ENCODE peak calls at places on chromosomes 5 and 9, in seven cellular contexts. G, O, A, L, K, N and U are unnamed samples.

GRCh38 chr9:112043423-112043822 is 131.7 kb downstream of the SUSD1 start:
- DNase-seq in G (no peak), O (no peak), A (no peak), L (no peak), K (no peak), N (no peak), U (no peak)

GRCh38 chr9:32728181-32728580 is 55.2 kb upstream of the TMEM215 start:
- DNase-seq in G (no peak), O (no peak), A (no peak), L (no peak), K (no peak), N (no peak), U (no peak)

GRCh38 chr9:136849038-136849959 is at the start of gene PHPT1:
- DNase-seq in G (peak; percentile 98), O (peak; percentile 99), A (peak; percentile 98), L (peak; percentile 100), K (peak; percentile 99), N (peak; percentile 99), U (peak; percentile 96)

GRCh38 chr5:56212127-56212879 is 20.8 kb downstream of the ANKRD55 start:
- DNase-seq in G (no peak), O (no peak), A (no peak), L (no peak), K (no peak), N (no peak), U (no peak)

GRCh38 chr9:121156263-121156731 is 45.4 kb downstream of the RAB14 start:
- DNase-seq in G (peak; percentile 97), O (no peak), A (no peak), L (peak; percentile 78), K (no peak), N (no peak), U (peak; percentile 49)

GRCh38 chr9:89891221-89892052 is 286.6 kb downstream of the GADD45G start:
- DNase-seq in G (no peak), O (peak; percentile 89), A (no peak), L (no peak), K (peak; percentile 59), N (peak; percentile 61), U (no peak)

GRCh38 chr9:121280715-121281613 is 13.0 kb downstream of the GSN start:
- DNase-seq in G (no peak), O (no peak), A (no peak), L (no peak), K (no peak), N (no peak), U (no peak)

GRCh38 chr9:32723801-32724200 is 59.5 kb upstream of the TMEM215 start:
- DNase-seq in G (no peak), O (no peak), A (no peak), L (no peak), K (no peak), N (no peak), U (no peak)

GRCh38 chr5:139392678-139393496 is 2.0 kb downstream of the PROB1 start:
- DNase-seq in G (no peak), O (peak; percentile 88), A (peak; percentile 82), L (no peak), K (peak; percentile 97), N (peak; percentile 58), U (no peak)

GRCh38 chr5:141742144-141742543 is 60.1 kb upstream of the ARAP3 start:
- DNase-seq in G (no peak), O (no peak), A (no peak), L (no peak), K (no peak), N (no peak), U (no peak)

GRCh38 chr9:110710420-110710819 is 41.8 kb downstream of the MUSK start:
- DNase-seq in G (no peak), O (no peak), A (no peak), L (no peak), K (no peak), N (no peak), U (no peak)

GRCh38 chr5:75663621-75664285 is 52.5 kb downstream of the ANKDD1B start:
- DNase-seq in G (no peak), O (no peak), A (no peak), L (no peak), K (no peak), N (no peak), U (no peak)

GRCh38 chr9:124040935-124041816 is 29.6 kb downstream of the LHX2 start:
- DNase-seq in G (no peak), O (peak; percentile 64), A (peak; percentile 45), L (peak; percentile 31), K (peak; percentile 88), N (peak; percentile 62), U (no peak)

GRCh38 chr5:105954341-105954740 is 1716.4 kb downstream of the EFNA5 start:
- DNase-seq in G (no peak), O (no peak), A (no peak), L (peak; percentile 9), K (no peak), N (no peak), U (no peak)

GRCh38 chr5:138352722-138353549 is 451 bp downstream of the KDM3B start:
- DNase-seq in G (peak; percentile 61), O (peak; percentile 74), A (peak; percentile 77), L (peak; percentile 52), K (peak; percentile 94), N (peak; percentile 62), U (no peak)

GRCh38 chr5:155839251-155840037 is 487.5 kb upstream of the SGCD start:
- DNase-seq in G (no peak), O (no peak), A (no peak), L (no peak), K (no peak), N (no peak), U (no peak)

GRCh38 chr5:67416986-67417385 is 220.4 kb upstream of the CD180 start:
- DNase-seq in G (no peak), O (no peak), A (no peak), L (no peak), K (no peak), N (no peak), U (no peak)

GRCh38 chr5:138752951-138753793 is at the start of gene CTNNA1:
- DNase-seq in G (peak; percentile 83), O (peak; percentile 81), A (peak; percentile 87), L (peak; percentile 74), K (peak; percentile 93), N (peak; percentile 85), U (no peak)

GRCh38 chr5:9545301-9545958 is 445 bp downstream of the SEMA5A start:
- DNase-seq in G (peak; percentile 20), O (peak; percentile 56), A (peak; percentile 49), L (no peak), K (peak; percentile 74), N (no peak), U (no peak)

GRCh38 chr5:9545959-9546851 is at the start of gene SEMA5A:
- DNase-seq in G (peak; percentile 74), O (peak; percentile 70), A (peak; percentile 91), L (peak; percentile 68), K (peak; percentile 79), N (peak; percentile 78), U (no peak)

GRCh38 chr5:9544502-9545300 is 1.2 kb downstream of the SEMA5A start:
- DNase-seq in G (peak; percentile 85), O (peak; percentile 91), A (peak; percentile 92), L (peak; percentile 85), K (peak; percentile 86), N (peak; percentile 85), U (peak; percentile 35)

GRCh38 chr5:9543266-9543925 is 2.5 kb downstream of the SEMA5A start:
- DNase-seq in G (no peak), O (no peak), A (no peak), L (peak; percentile 35), K (no peak), N (no peak), U (no peak)

GRCh38 chr5:9544056-9544455 is 1.8 kb downstream of the SEMA5A start:
- DNase-seq in G (no peak), O (no peak), A (no peak), L (no peak), K (no peak), N (no peak), U (no peak)
- H3K4me3 ChIP-seq in G (peak overlapping the region; percentile 55), O (no peak overlapping the region), A (peak overlapping the region; percentile 60), L (peak overlapping the region; percentile 57), K (peak overlapping the region; percentile 53), N (peak overlapping the region; percentile 86), U (peak overlapping the region; percentile 22)

GRCh38 chr9:21078702-21079101 is 960 bp upstream of the IFNB1 start:
- DNase-seq in G (no peak), O (no peak), A (no peak), L (peak; percentile 8), K (no peak), N (no peak), U (no peak)
- TF ChIP-seq CTCF in G (no peak), O (no peak), A (no peak), L (no peak), K (no peak), N (no peak), U (peak; percentile 10)

DNA sequence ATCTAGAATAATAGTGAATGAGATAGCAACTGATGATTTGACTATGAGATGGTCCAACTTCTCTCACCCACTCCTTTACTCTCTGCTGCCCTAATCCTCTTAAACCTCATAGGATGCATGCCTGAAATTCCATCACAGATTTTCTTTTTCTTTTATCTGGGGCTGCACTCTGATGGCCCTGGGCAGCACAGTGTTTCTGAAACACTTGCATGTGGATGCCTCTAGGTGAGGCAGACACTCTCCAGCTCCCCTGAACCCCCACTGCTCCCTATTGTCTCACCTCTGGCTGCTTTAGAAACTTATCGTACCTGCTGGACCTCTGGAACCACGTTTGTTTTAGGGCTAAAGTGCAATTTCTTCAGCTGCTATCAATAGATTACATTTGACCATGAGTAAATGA is 67.5 kb downstream of the HTR4 start:
- DNase-seq in G (no peak), O (no peak), A (no peak), L (no peak), K (no peak), N (no peak), U (no peak)
- H3K4me3 ChIP-seq in G (no peak overlapping the region), O (no peak overlapping the region), A (no peak overlapping the region), L (no peak overlapping the region), K (no peak overlapping the region), N (no peak overlapping the region), U (no peak overlapping the region)

GRCh38 chr9:134275379-134275778 is 50.9 kb upstream of the RXRA start:
- DNase-seq in G (no peak), O (no peak), A (no peak), L (no peak), K (no peak), N (no peak), U (no peak)
- TF ChIP-seq CTCF in G (no peak), O (no peak), A (no peak), L (no peak), K (no peak), N (no peak), U (no peak)

GRCh38 chr5:149930754-149931574 is 13.6 kb downstream of the PDE6A start:
- DNase-seq in G (no peak), O (no peak), A (no peak), L (no peak), K (no peak), N (no peak), U (no peak)
- H3K4me3 ChIP-seq in G (no peak overlapping the region), O (no peak overlapping the region), A (no peak overlapping the region), L (no peak overlapping the region), K (no peak overlapping the region), N (no peak overlapping the region), U (no peak overlapping the region)